ENCODE peak calls at places on chromosome 15, in seven cellular contexts. X is A549, R is tibial nerve, N is stomach, D is transverse colon, Z is suprapubic skin, C is ovary. Q is an unnamed sample. For H3K9me3, the result is how much of the 10 kb centered on the place peaks cover.

GRCh38 chr15:38029741-38030140 is 95.3 kb downstream of the TMCO5A start:
- DNase-seq in X (no peak), R (no peak), N (no peak), D (no peak), Z (no peak), C (no peak), Q (no peak)

GRCh38 chr15:49164865-49165264 is 5.2 kb upstream of the GALK2 start:
- DNase-seq in X (no peak), R (no peak), N (no peak), D (no peak), Z (no peak), C (no peak), Q (no peak)

GRCh38 chr15:89830622-89831021 is 16.0 kb upstream of the ANPEP start:
- DNase-seq in X (no peak), R (no peak), N (no peak), D (no peak), Z (no peak), C (no peak), Q (no peak)

GRCh38 chr15:23859008-23859407 is 171.9 kb upstream of the NDN start:
- DNase-seq in X (no peak), R (no peak), N (no peak), D (no peak), Z (no peak), C (no peak), Q (no peak)

GRCh38 chr15:75749820-75750219 is 37.2 kb upstream of the CSPG4 start:
- DNase-seq in X (no peak), R (no peak), N (no peak), D (peak), Z (peak), C (no peak), Q (no peak)

GRCh38 chr15:35986072-35986666 is 440.2 kb upstream of the DPH6 start:
- DNase-seq in X (no peak), R (peak), N (no peak), D (no peak), Z (no peak), C (peak), Q (peak)

GRCh38 chr15:45162771-45163507 is 24.8 kb downstream of the SHF start:
- DNase-seq in X (peak), R (peak), N (peak), D (peak), Z (no peak), C (peak), Q (peak)

GRCh38 chr15:54840999-54841398 is 355.7 kb downstream of the RSL24D1 start:
- DNase-seq in X (no peak), R (no peak), N (no peak), D (no peak), Z (no peak), C (no peak), Q (no peak)

GRCh38 chr15:71743861-71744382 is 66.4 kb upstream of the NR2E3 start:
- DNase-seq in X (peak), R (peak), N (peak), D (peak), Z (no peak), C (peak), Q (no peak)

GRCh38 chr15:93035953-93036810 is 52.8 kb downstream of the RGMA start:
- DNase-seq in X (peak), R (peak), N (peak), D (no peak), Z (peak), C (peak), Q (peak)

GRCh38 chr15:91589360-91589759 is 264.1 kb upstream of the SLCO3A1 start:
- DNase-seq in X (no peak), R (no peak), N (no peak), D (no peak), Z (no peak), C (no peak), Q (no peak)

GRCh38 chr15:34732430-34732829 is 22.4 kb downstream of the GJD2 start:
- DNase-seq in X (no peak), R (no peak), N (no peak), D (no peak), Z (no peak), C (no peak), Q (no peak)

GRCh38 chr15:100818927-100819326 is 60.7 kb upstream of the ALDH1A3 start:
- DNase-seq in X (peak), R (no peak), N (no peak), D (no peak), Z (no peak), C (no peak), Q (no peak)

GRCh38 chr15:97944724-97945123 is 15.8 kb upstream of the ARRDC4 start:
- DNase-seq in X (no peak), R (no peak), N (no peak), D (no peak), Z (no peak), C (no peak), Q (no peak)

DNA sequence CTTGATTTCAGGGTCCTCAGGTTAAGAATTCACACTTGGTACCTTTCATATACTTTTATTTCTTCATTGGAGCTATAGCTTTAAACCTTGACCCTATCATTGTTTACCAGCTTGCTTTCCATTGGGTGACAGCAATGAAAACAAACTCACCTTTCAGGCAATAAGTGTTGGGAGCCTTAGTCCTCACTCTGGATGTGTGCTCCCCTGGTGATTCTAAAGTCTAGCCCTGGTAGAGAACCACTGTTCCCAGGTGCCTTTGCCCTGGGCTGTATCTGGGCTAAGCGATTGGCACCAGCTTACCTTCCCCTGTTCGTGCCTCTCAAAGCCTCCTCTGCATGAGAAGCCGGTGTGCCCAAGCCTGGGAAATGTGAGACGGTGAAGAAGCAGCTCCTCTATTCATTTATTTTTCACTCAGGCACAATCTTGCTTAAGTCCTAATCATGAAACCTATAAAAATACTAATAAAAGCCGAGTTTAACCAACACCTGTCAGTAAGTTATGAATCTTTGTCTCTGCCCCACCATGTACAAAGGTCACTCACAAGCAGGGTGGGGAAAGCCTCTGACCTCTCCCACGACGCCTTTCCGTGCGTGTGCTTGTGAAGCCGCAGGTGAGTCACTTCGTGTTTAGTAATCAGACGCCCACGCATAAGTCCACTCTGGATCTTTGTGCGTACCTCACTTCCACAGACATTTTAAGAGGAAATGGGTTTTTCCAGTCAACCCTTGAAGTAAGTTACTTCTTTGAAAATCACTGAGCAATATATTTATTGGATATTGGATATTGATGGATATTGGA is 12.8 kb upstream of the ARRDC4 start:
- DNase-seq in X (no peak), R (no peak), N (no peak), D (peak), Z (no peak), C (no peak), Q (no peak)
- TF ChIP-seq EP300 in X (no peak), R (no peak), N (no peak), D (no peak), Z (no peak), C (no peak), Q (no peak)

GRCh38 chr15:22241451-22241850 is 161.1 kb downstream of the OR4M2 start:
- DNase-seq in X (no peak), R (no peak), N (no peak), D (no peak), Z (no peak), C (no peak), Q (no peak)
- H3K9me3 ChIP-seq in X (under half), R (under half), N (under half), D (under half), Z (under half), C (under half), Q (under half)

GRCh38 chr15:73986055-73986775 is 5.9 kb downstream of the STOML1 start:
- DNase-seq in X (no peak), R (no peak), N (no peak), D (no peak), Z (no peak), C (no peak), Q (no peak)
- TF ChIP-seq EP300 in X (no peak), R (no peak), N (no peak), D (no peak), Z (no peak), C (no peak), Q (no peak)

GRCh38 chr15:25068696-25069095 is 113.9 kb downstream of the SNRPN start:
- DNase-seq in X (no peak), R (no peak), N (no peak), D (no peak), Z (no peak), C (no peak), Q (no peak)
- H3K9me3 ChIP-seq in X (half or more), R (half or more), N (half or more), D (half or more), Z (half or more), C (half or more), Q (half or more)